ENCODE peak calls at places on chromosomes 11 and 22, in eight cellular contexts. L is CD8-positive, alpha-beta memory T cell; C is mesenchymal stem cell; J is neural progenitor cell; Q is tibial nerve; M is tibial artery; F is BE2C; O is left lung. R is an unnamed sample.

GRCh38 chr11:119615003-119615878 is 113.8 kb downstream of the NECTIN1 start:
- DNase-seq in C (peak; percentile 84), O (peak; percentile 28), J (no peak), Q (no peak), M (no peak), L (no peak), F (no peak), R (peak; percentile 13)

GRCh38 chr11:93622043-93622442 is 39.4 kb upstream of the CEP295 start:
- DNase-seq in Q (no peak), C (no peak), F (no peak), M (no peak), O (no peak), L (no peak), J (no peak), R (no peak)

GRCh38 chr22:33889748-33890147 is 30.5 kb downstream of the LARGE1 start:
- DNase-seq in C (no peak), J (no peak), L (no peak), M (no peak), Q (no peak), F (no peak), O (no peak), R (no peak)

GRCh38 chr11:128283445-128283844 is 303.9 kb downstream of the ETS1 start:
- DNase-seq in O (no peak), Q (no peak), J (no peak), F (no peak), L (no peak), M (no peak), C (peak; percentile 38), R (no peak)

GRCh38 chr11:57476223-57476882 is 16.0 kb downstream of the RTN4RL2 start:
- DNase-seq in J (peak; percentile 59), O (peak; percentile 86), C (no peak), L (peak; percentile 12), M (no peak), Q (no peak), F (no peak), R (no peak)

GRCh38 chr11:27718853-27719574 is 18.8 kb upstream of the BDNF start:
- DNase-seq in Q (no peak), O (peak; percentile 75), M (no peak), J (peak; percentile 91), C (peak; percentile 82), F (peak; percentile 27), L (no peak), R (no peak)

GRCh38 chr22:23062616-23063538 is 7.4 kb upstream of the GNAZ start:
- DNase-seq in C (no peak), F (peak; percentile 4), O (no peak), Q (no peak), J (no peak), M (no peak), L (no peak), R (no peak)

GRCh38 chr22:28237092-28237491 is 318.0 kb upstream of the PITPNB start:
- DNase-seq in O (no peak), L (no peak), F (no peak), Q (no peak), C (no peak), M (no peak), J (no peak), R (no peak)

GRCh38 chr11:64659417-64660144 is 63.4 kb downstream of the NRXN2 start:
- DNase-seq in O (no peak), J (no peak), C (peak; percentile 89), M (no peak), L (no peak), F (no peak), Q (no peak), R (peak; percentile 84)

GRCh38 chr11:44955019-44955738 is 4.5 kb upstream of the TP53I11 start:
- DNase-seq in O (peak; percentile 84), J (no peak), C (peak; percentile 93), Q (no peak), F (peak; percentile 68), L (no peak), M (peak; percentile 67), R (peak; percentile 46)

GRCh38 chr11:95655544-95655943 is 134.0 kb downstream of the FAM76B start:
- DNase-seq in J (no peak), F (no peak), O (no peak), C (peak; percentile 8), Q (no peak), M (no peak), L (no peak), R (no peak)

GRCh38 chr22:48940266-48940987 is 887.2 kb downstream of the BRD1 start:
- DNase-seq in O (no peak), L (no peak), M (peak; percentile 10), J (no peak), C (no peak), Q (no peak), F (no peak), R (no peak)

GRCh38 chr11:78261869-78262637 is 73.3 kb downstream of the USP35 start:
- DNase-seq in J (no peak), Q (no peak), F (no peak), O (no peak), C (no peak), L (no peak), M (no peak), R (no peak)

GRCh38 chr11:10498426-10499250 is 42.3 kb downstream of the RNF141 start:
- DNase-seq in F (no peak), O (no peak), L (no peak), C (no peak), Q (no peak), J (no peak), M (no peak), R (no peak)

GRCh38 chr11:91997178-91997577 is 227.4 kb upstream of the FAT3 start:
- DNase-seq in M (no peak), O (no peak), J (no peak), F (no peak), Q (no peak), L (no peak), C (no peak), R (no peak)

GRCh38 chr11:130606781-130607511 is 158.5 kb downstream of the ADAMTS15 start:
- DNase-seq in L (no peak), J (no peak), C (no peak), F (no peak), O (no peak), Q (peak; percentile 68), M (peak; percentile 73), R (no peak)

GRCh38 chr11:70335511-70335910 is 62.8 kb upstream of the CTTN start:
- DNase-seq in L (no peak), O (no peak), C (no peak), M (no peak), Q (no peak), F (no peak), J (no peak), R (no peak)

GRCh38 chr11:70341881-70342429 is 56.4 kb upstream of the CTTN start:
- DNase-seq in C (no peak), M (no peak), J (no peak), Q (no peak), L (no peak), F (no peak), O (no peak), R (no peak)

GRCh38 chr11:70343631-70344030 is 54.7 kb upstream of the CTTN start:
- DNase-seq in C (no peak), F (no peak), Q (no peak), J (no peak), M (no peak), O (no peak), L (no peak), R (no peak)

GRCh38 chr11:70338594-70338993 is 59.7 kb upstream of the CTTN start:
- DNase-seq in F (no peak), L (no peak), J (no peak), C (no peak), Q (no peak), M (no peak), O (no peak), R (no peak)

DNA sequence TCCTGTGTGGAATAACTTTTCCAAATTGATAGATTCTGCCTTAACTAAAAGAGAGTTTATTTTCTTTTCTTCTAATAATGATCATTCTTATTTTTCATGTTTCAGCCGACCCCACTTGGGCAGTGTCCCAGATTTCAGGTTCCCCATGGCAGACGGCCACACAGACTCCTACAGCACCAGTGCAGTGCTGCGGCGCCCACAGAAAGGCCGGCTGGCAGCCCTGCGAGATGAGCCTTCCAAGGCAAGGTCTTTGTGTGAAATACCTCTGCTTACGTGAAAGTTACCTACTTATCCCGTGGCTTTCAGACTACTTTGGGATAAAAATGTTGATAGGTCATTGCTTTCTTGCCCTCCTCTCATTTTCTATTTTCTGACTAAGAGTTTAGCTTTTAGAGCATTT is 59.3 kb upstream of the CTTN start:
- DNase-seq in Q (no peak), C (no peak), O (no peak), J (no peak), F (no peak), M (no peak), L (no peak), R (no peak)
- H3K36me3 ChIP-seq in Q (peaks cover 8% of the 10 kb centered on the region), C (peaks cover 93% of the 10 kb centered on the region), O (peaks cover 3% of the 10 kb centered on the region), J (peaks cover 6% of the 10 kb centered on the region), F (peaks cover 44% of the 10 kb centered on the region), M (peaks cover 78% of the 10 kb centered on the region), L (peaks cover 38% of the 10 kb centered on the region), R (peaks cover 22% of the 10 kb centered on the region)

DNA sequence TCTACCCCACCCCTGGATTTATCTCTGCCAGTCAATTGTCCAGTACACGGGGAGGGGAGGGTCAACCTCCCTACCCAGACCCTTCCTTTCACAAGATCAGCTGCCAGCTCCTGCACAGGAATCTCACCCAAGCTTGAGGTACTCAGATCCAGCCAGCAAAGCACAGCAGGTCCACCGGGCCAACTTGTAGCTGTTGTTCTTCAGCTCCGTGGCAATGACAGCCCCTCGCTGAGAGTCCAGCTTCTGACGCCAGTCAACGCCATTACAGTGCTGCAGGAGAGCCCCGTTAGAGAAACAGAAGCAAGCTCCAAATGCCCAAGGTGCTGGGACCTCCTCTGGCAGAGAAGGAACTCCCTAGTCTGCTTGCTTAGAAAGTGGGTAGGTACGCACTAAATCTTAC is 5.5 kb upstream of the FOXRED2 start:
- DNase-seq in O (no peak), J (no peak), M (no peak), F (no peak), L (no peak), Q (no peak), C (no peak), R (no peak)
- H3K36me3 ChIP-seq in O (no peaks in the 10 kb centered on the region), J (peaks cover 13% of the 10 kb centered on the region), M (peaks cover 59% of the 10 kb centered on the region), F (peaks cover 74% of the 10 kb centered on the region), L (peaks cover 58% of the 10 kb centered on the region), Q (peaks cover 2% of the 10 kb centered on the region), C (peaks cover 72% of the 10 kb centered on the region), R (peaks cover 38% of the 10 kb centered on the region)

GRCh38 chr11:117191680-117192400 is 7.3 kb upstream of the TAGLN start:
- DNase-seq in Q (no peak), F (no peak), J (no peak), M (peak; percentile 19), L (no peak), O (no peak), C (no peak), R (no peak)
- H3K36me3 ChIP-seq in Q (no peaks in the 10 kb centered on the region), F (peaks cover 14% of the 10 kb centered on the region), J (no peaks in the 10 kb centered on the region), M (peaks cover 38% of the 10 kb centered on the region), L (peaks cover 9% of the 10 kb centered on the region), O (no peaks in the 10 kb centered on the region), C (peaks cover 74% of the 10 kb centered on the region), R (peaks cover 34% of the 10 kb centered on the region)

DNA sequence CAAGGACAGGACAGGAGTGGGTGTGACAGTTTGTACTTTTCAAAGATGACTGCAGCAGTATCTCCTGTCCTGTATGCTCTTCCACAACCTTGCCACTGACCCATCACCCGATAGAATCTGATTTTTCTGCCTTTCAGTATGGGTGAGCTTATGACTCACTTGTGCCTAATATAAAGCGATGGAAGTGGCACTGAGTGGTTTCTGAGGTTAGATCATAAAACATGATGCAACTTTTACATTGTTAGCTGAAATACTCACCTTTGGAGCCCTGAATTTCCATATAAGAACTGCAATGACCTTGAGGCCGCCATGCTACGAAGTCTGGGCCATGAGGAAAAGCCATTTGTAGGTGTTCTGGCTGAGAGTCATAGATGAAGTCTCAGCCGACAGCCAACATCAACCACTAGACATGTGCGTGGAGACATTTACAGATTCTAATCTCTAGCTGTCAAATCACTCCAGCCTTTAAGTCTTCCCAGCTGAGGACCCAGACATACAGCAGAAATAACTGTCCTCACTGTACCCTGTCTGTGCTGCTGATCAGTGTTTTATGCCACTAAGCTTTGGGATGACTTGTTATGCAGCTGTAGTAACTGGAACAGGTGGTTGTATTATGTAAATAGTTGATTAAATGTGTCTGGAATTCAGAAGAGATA is 105.9 kb upstream of the ARHGAP20 start:
- DNase-seq in J (no peak), F (no peak), L (no peak), C (peak; percentile 20), O (no peak), M (no peak), Q (no peak), R (no peak)
- H3K36me3 ChIP-seq in J (no peaks in the 10 kb centered on the region), F (no peaks in the 10 kb centered on the region), L (no peaks in the 10 kb centered on the region), C (no peaks in the 10 kb centered on the region), O (no peaks in the 10 kb centered on the region), M (no peaks in the 10 kb centered on the region), Q (no peaks in the 10 kb centered on the region), R (no peaks in the 10 kb centered on the region)

R was measured in BJ.